ENCODE peak calls at places on chromosome 20, in six cellular contexts. One of them, this sample, is unnamed.

GRCh38 chr20:9417665-9418064 is 96.7 kb upstream of the LAMP5 start:
- DNase-seq in kidney epithelial cell: no peak
- DNase-seq in mammary epithelial cell: peak
- DNase-seq in heart left ventricle: no peak
- DNase-seq in choroid plexus epithelial cell: peak
- DNase-seq in astrocyte of the spinal cord: no peak
- DNase-seq in this sample: no peak

GRCh38 chr20:19626896-19627295 is 131.2 kb upstream of the RIN2 start:
- DNase-seq in astrocyte of the spinal cord: no peak
- DNase-seq in kidney epithelial cell: no peak
- DNase-seq in heart left ventricle: no peak
- DNase-seq in mammary epithelial cell: no peak
- DNase-seq in choroid plexus epithelial cell: peak
- DNase-seq in this sample: no peak

GRCh38 chr20:32237419-32237818 is 29.7 kb downstream of the POFUT1 start:
- DNase-seq in mammary epithelial cell: no peak
- DNase-seq in kidney epithelial cell: no peak
- DNase-seq in astrocyte of the spinal cord: no peak
- DNase-seq in choroid plexus epithelial cell: no peak
- DNase-seq in heart left ventricle: no peak
- DNase-seq in this sample: no peak

GRCh38 chr20:38369387-38369786 is 23.1 kb downstream of the LBP start:
- DNase-seq in heart left ventricle: no peak
- DNase-seq in mammary epithelial cell: no peak
- DNase-seq in choroid plexus epithelial cell: peak
- DNase-seq in astrocyte of the spinal cord: no peak
- DNase-seq in kidney epithelial cell: no peak
- DNase-seq in this sample: no peak

GRCh38 chr20:53773792-53774371 is 180.2 kb upstream of the ZNF217 start:
- DNase-seq in choroid plexus epithelial cell: peak
- DNase-seq in kidney epithelial cell: no peak
- DNase-seq in astrocyte of the spinal cord: peak
- DNase-seq in mammary epithelial cell: peak
- DNase-seq in heart left ventricle: no peak
- DNase-seq in this sample: no peak

GRCh38 chr20:18567739-18568091 is 483 bp downstream of the SMIM26 start:
- DNase-seq in astrocyte of the spinal cord: no peak
- DNase-seq in kidney epithelial cell: no peak
- DNase-seq in choroid plexus epithelial cell: peak
- DNase-seq in heart left ventricle: no peak
- DNase-seq in mammary epithelial cell: no peak
- DNase-seq in this sample: no peak

GRCh38 chr20:20452254-20452676 is 84.4 kb downstream of the INSM1 start:
- DNase-seq in heart left ventricle: peak
- DNase-seq in kidney epithelial cell: peak
- DNase-seq in choroid plexus epithelial cell: peak
- DNase-seq in mammary epithelial cell: peak
- DNase-seq in astrocyte of the spinal cord: peak
- DNase-seq in this sample: peak

GRCh38 chr20:56393133-56393472 is 658 bp downstream of the CSTF1 start:
- DNase-seq in astrocyte of the spinal cord: peak
- DNase-seq in kidney epithelial cell: no peak
- DNase-seq in choroid plexus epithelial cell: peak
- DNase-seq in heart left ventricle: no peak
- DNase-seq in mammary epithelial cell: peak
- DNase-seq in this sample: no peak

GRCh38 chr20:33635341-33635740 is 26.8 kb upstream of the C20orf144 start:
- DNase-seq in kidney epithelial cell: no peak
- DNase-seq in mammary epithelial cell: no peak
- DNase-seq in choroid plexus epithelial cell: no peak
- DNase-seq in astrocyte of the spinal cord: no peak
- DNase-seq in heart left ventricle: no peak
- DNase-seq in this sample: no peak

GRCh38 chr20:1820137-1821074 is 74.8 kb upstream of the SIRPA start:
- DNase-seq in choroid plexus epithelial cell: peak
- DNase-seq in heart left ventricle: no peak
- DNase-seq in astrocyte of the spinal cord: peak
- DNase-seq in kidney epithelial cell: no peak
- DNase-seq in mammary epithelial cell: peak
- DNase-seq in this sample: no peak

DNA sequence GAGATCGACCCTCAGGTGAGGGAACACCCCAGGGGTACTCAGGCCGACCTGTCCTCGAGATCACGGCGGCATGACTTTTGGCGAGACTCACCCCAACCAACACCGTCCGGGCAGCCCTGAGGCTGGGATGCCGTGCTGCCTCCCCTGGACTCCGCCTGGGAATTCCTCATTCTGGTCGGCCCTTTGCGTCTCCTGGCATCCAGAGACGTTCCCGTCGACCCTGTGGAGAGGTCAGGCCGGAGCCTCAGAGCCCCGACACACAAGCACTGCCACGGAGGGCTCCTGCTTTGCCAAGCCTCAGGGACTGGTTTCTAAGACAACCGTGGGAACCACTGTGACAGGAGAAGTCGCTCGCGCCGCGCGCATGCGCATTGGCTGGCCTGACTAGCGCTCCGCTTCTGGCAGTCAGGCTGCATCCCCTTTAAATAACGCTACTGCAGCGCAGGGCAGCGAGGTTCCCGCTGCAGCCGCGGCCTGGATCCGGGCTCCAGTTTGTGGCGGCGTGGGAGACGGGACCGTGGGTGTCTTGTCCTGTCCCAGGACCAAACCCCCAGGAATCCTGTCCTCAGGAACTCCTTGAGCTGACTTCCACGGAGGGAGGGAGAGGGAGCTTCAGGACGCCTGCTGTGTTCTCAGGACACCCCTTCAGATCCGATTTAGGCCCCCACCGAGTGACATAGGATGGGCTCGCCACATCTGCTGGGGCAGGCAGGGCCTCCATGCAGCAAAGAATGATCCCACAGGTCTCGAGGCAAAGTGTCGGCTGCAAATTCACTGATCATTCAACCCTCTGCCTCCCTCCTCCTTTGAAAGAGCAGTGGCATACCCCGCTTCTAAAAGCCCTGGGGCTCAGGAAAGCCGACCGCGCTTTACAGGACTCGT is 163.2 kb upstream of the ZNF337 start:
- DNase-seq in astrocyte of the spinal cord: peak
- DNase-seq in choroid plexus epithelial cell: peak
- DNase-seq in kidney epithelial cell: no peak
- DNase-seq in mammary epithelial cell: peak
- DNase-seq in heart left ventricle: peak
- DNase-seq in this sample: peak
- H3K4me3 ChIP-seq in astrocyte of the spinal cord: no peak
- H3K4me3 ChIP-seq in choroid plexus epithelial cell: no peak
- H3K4me3 ChIP-seq in kidney epithelial cell: no peak
- H3K4me3 ChIP-seq in mammary epithelial cell: no peak
- H3K4me3 ChIP-seq in heart left ventricle: no peak
- H3K4me3 ChIP-seq in this sample: peak

GRCh38 chr20:50813801-50814200 is 18.9 kb downstream of the BCAS4 start:
- DNase-seq in heart left ventricle: no peak
- DNase-seq in astrocyte of the spinal cord: no peak
- DNase-seq in choroid plexus epithelial cell: no peak
- DNase-seq in kidney epithelial cell: no peak
- DNase-seq in mammary epithelial cell: no peak
- DNase-seq in this sample: no peak
- H3K4me3 ChIP-seq in heart left ventricle: no peak
- H3K4me3 ChIP-seq in astrocyte of the spinal cord: no peak
- H3K4me3 ChIP-seq in choroid plexus epithelial cell: no peak
- H3K4me3 ChIP-seq in kidney epithelial cell: no peak
- H3K4me3 ChIP-seq in mammary epithelial cell: no peak
- H3K4me3 ChIP-seq in this sample: no peak

GRCh38 chr20:62891111-62891510 is 29.5 kb upstream of the TCFL5 start:
- DNase-seq in heart left ventricle: no peak
- DNase-seq in astrocyte of the spinal cord: no peak
- DNase-seq in kidney epithelial cell: no peak
- DNase-seq in choroid plexus epithelial cell: peak
- DNase-seq in mammary epithelial cell: no peak
- DNase-seq in this sample: no peak
- H3K4me3 ChIP-seq in heart left ventricle: no peak
- H3K4me3 ChIP-seq in astrocyte of the spinal cord: no peak
- H3K4me3 ChIP-seq in kidney epithelial cell: no peak
- H3K4me3 ChIP-seq in choroid plexus epithelial cell: no peak
- H3K4me3 ChIP-seq in mammary epithelial cell: no peak
- H3K4me3 ChIP-seq in this sample: no peak

DNA sequence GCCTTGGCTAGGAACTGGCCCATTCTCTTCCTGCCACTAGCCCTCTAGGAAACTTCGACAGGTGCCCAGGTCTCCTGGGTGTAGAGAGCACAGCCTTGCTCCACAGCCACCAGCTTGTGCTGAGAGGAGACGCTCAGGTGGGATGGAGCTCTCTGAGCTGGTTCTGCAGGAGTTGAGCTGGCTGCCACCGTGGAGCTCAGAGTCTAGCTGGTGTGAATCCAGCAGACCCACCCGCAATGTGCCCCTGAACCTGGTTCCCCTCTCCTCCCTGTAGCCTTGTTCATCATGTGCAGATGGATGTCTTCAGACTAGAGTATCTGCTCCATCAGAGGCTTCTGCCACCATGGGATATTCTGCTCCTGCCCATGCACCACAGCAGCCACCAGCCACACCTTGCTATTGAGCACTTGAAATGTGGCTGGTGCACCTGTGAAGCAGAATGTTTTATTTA is 222.5 kb downstream of the SYNDIG1 start:
- DNase-seq in heart left ventricle: no peak
- DNase-seq in kidney epithelial cell: no peak
- DNase-seq in choroid plexus epithelial cell: no peak
- DNase-seq in mammary epithelial cell: no peak
- DNase-seq in astrocyte of the spinal cord: no peak
- DNase-seq in this sample: no peak
- H3K4me3 ChIP-seq in heart left ventricle: no peak
- H3K4me3 ChIP-seq in kidney epithelial cell: no peak
- H3K4me3 ChIP-seq in choroid plexus epithelial cell: no peak
- H3K4me3 ChIP-seq in mammary epithelial cell: no peak
- H3K4me3 ChIP-seq in astrocyte of the spinal cord: no peak
- H3K4me3 ChIP-seq in this sample: no peak

This sample was measured in left ventricle myocardium inferior.